ENCODE peak calls at places on chromosomes 16 and 17, in six cellular contexts. O, Z, N, F, L and K are unnamed samples.

GRCh38 chr16:3983081-3983520 is 102.6 kb upstream of the CREBBP start:
- DNase-seq in O (no peak), Z (peak; percentile 9), N (peak; percentile 31), F (no peak), L (peak; percentile 73), K (peak; percentile 10)

GRCh38 chr16:75225678-75226515 is 7.1 kb downstream of the CTRB1 start:
- DNase-seq in O (no peak), Z (no peak), N (no peak), F (no peak), L (no peak), K (no peak)

GRCh38 chr17:79341529-79341780 is 266.8 kb downstream of the ENGASE start:
- DNase-seq in O (no peak), Z (no peak), N (no peak), F (no peak), L (no peak), K (no peak)

GRCh38 chr16:64656471-64656870 is 465.4 kb downstream of the CDH11 start:
- DNase-seq in O (no peak), Z (no peak), N (no peak), F (no peak), L (no peak), K (no peak)

GRCh38 chr16:58020628-58021521 is 4.7 kb upstream of the MMP15 start:
- DNase-seq in O (no peak), Z (peak; percentile 53), N (peak; percentile 9), F (no peak), L (no peak), K (peak; percentile 46)

GRCh38 chr17:58671969-58672368 is 19.9 kb downstream of the TEX14 start:
- DNase-seq in O (no peak), Z (no peak), N (no peak), F (no peak), L (no peak), K (no peak)

GRCh38 chr17:46962374-46962790 is 16.7 kb downstream of the RPRML start:
- DNase-seq in O (no peak), Z (no peak), N (no peak), F (no peak), L (peak; percentile 63), K (no peak)

GRCh38 chr16:2284001-2284770 is 16.3 kb upstream of the RNPS1 start:
- DNase-seq in O (no peak), Z (no peak), N (no peak), F (no peak), L (no peak), K (no peak)

GRCh38 chr17:72613411-72614292 is 478.8 kb downstream of the SLC39A11 start:
- DNase-seq in O (no peak), Z (no peak), N (no peak), F (no peak), L (peak; percentile 88), K (no peak)

GRCh38 chr17:63828936-63829335 is 1.5 kb upstream of the FTSJ3 start:
- DNase-seq in O (no peak), Z (no peak), N (no peak), F (no peak), L (no peak), K (no peak)

GRCh38 chr16:53504161-53504663 is 1.2 kb upstream of the AKTIP start:
- DNase-seq in O (no peak), Z (peak; percentile 6), N (no peak), F (no peak), L (peak; percentile 19), K (peak; percentile 19)

GRCh38 chr17:64781394-64781793 is 119.3 kb upstream of the SMURF2 start:
- DNase-seq in O (peak; percentile 38), Z (peak; percentile 15), N (no peak), F (no peak), L (peak; percentile 30), K (peak; percentile 44)

GRCh38 chr17:73231363-73231762 is 30.3 kb downstream of the CPSF4L start:
- DNase-seq in O (no peak), Z (no peak), N (no peak), F (no peak), L (peak; percentile 22), K (no peak)

GRCh38 chr17:10083864-10084263 is 114.5 kb downstream of the GAS7 start:
- DNase-seq in O (no peak), Z (no peak), N (no peak), F (no peak), L (no peak), K (no peak)

GRCh38 chr17:76726766-76727718 is at the start of gene METTL23:
- DNase-seq in O (peak; percentile 33), Z (peak; percentile 66), N (no peak), F (peak; percentile 74), L (peak; percentile 87), K (peak; percentile 75)

GRCh38 chr16:47244206-47244605 is 100.5 kb upstream of the NETO2 start:
- DNase-seq in O (no peak), Z (no peak), N (no peak), F (no peak), L (no peak), K (no peak)

GRCh38 chr17:77499699-77500435 is 359.1 kb downstream of the SEC14L1 start:
- DNase-seq in O (no peak), Z (no peak), N (no peak), F (no peak), L (no peak), K (no peak)

GRCh38 chr16:49483651-49484451 is 110.2 kb downstream of the C16orf78 start:
- DNase-seq in O (no peak), Z (no peak), N (no peak), F (no peak), L (no peak), K (no peak)

GRCh38 chr16:72995151-72995881 is 52.6 kb downstream of the ZFHX3 start:
- DNase-seq in O (no peak), Z (no peak), N (no peak), F (no peak), L (peak; percentile 41), K (no peak)